ENCODE peak calls at places on chromosomes 1 and 21, in four cellular contexts. A is amniotic stem cell, I is neural crest cell, N is NAMALWA. S is an unnamed sample.

GRCh38 chr1:10211805-10212405 is 1.5 kb downstream of the KIF1B start:
- DNase-seq in N (no peak), A (no peak), I (peak; percentile 9), S (peak; percentile 39)

GRCh38 chr1:196380311-196380710 is 227.9 kb downstream of the KCNT2 start:
- DNase-seq in A (no peak), N (no peak), I (no peak), S (no peak)

GRCh38 chr1:228210684-228211083 is 2.8 kb downstream of the OBSCN start:
- DNase-seq in N (no peak), A (no peak), I (no peak), S (no peak)

GRCh38 chr1:233261206-233261605 is 34.3 kb downstream of the PCNX2 start:
- DNase-seq in A (no peak), N (no peak), I (no peak), S (no peak)

GRCh38 chr1:28208818-28209441 is 23.9 kb downstream of the DNAJC8 start:
- DNase-seq in I (peak; percentile 24), A (peak; percentile 36), N (peak; percentile 81), S (no peak)

GRCh38 chr1:172351347-172351746 is 69.1 kb upstream of the C1orf105 start:
- DNase-seq in A (no peak), N (no peak), I (no peak), S (no peak)

GRCh38 chr1:226948051-226948450 is 8.0 kb downstream of the COQ8A start:
- DNase-seq in N (no peak), A (no peak), I (no peak), S (no peak)

GRCh38 chr1:15430787-15431570 is 7.3 kb upstream of the CTRC start:
- DNase-seq in I (peak; percentile 93), N (peak; percentile 78), A (no peak), S (no peak)

GRCh38 chr21:29771491-29772066 is 168.2 kb downstream of the GRIK1 start:
- DNase-seq in A (no peak), N (peak; percentile 4), I (no peak), S (no peak)

GRCh38 chr1:165387956-165388355 is 31.4 kb upstream of the LMX1A start:
- DNase-seq in N (no peak), I (no peak), A (no peak), S (no peak)

GRCh38 chr1:53754484-53755312 is 15.7 kb upstream of the GLIS1 start:
- DNase-seq in I (peak; percentile 39), N (peak; percentile 65), A (peak; percentile 67), S (no peak)

GRCh38 chr21:45889961-45890360 is 91.6 kb upstream of the COL6A1 start:
- DNase-seq in N (no peak), I (no peak), A (no peak), S (no peak)

GRCh38 chr1:83846138-83846537 is 152.8 kb downstream of the TTLL7 start:
- DNase-seq in I (no peak), A (no peak), N (no peak), S (no peak)

GRCh38 chr1:47674189-47674588 is 236.3 kb downstream of the FOXD2 start:
- DNase-seq in A (no peak), I (no peak), N (no peak), S (no peak)

GRCh38 chr21:18545908-18546307 is 142.3 kb upstream of the TMPRSS15 start:
- DNase-seq in I (no peak), N (no peak), A (no peak), S (peak; percentile 76)

GRCh38 chr1:29416825-29417557 is 180.7 kb downstream of the PTPRU start:
- DNase-seq in I (no peak), A (no peak), N (no peak), S (no peak)

GRCh38 chr1:118300808-118301207 is 115.8 kb upstream of the SPAG17 start:
- DNase-seq in N (no peak), A (no peak), I (peak; percentile 16), S (no peak)

GRCh38 chr1:2229032-2229920 is 1.2 kb downstream of the SKI start:
- DNase-seq in A (no peak), N (peak; percentile 59), I (no peak), S (no peak)

GRCh38 chr21:33266784-33267135 is 593 bp downstream of the IL10RB start:
- DNase-seq in I (no peak), N (no peak), A (no peak), S (no peak)

GRCh38 chr1:26283226-26283853 is 3.5 kb downstream of the SH3BGRL3 start:
- DNase-seq in N (no peak), A (no peak), I (no peak), S (no peak)

GRCh38 chr1:219372916-219373615 is 199.4 kb downstream of the LYPLAL1 start:
- DNase-seq in A (no peak), N (no peak), I (no peak), S (no peak)

GRCh38 chr21:46425061-46425460 is 33.6 kb upstream of the DIP2A start:
- DNase-seq in N (no peak), I (no peak), A (no peak), S (no peak)

GRCh38 chr1:111045033-111045722 is 81.5 kb upstream of the LRIF1 start:
- DNase-seq in I (no peak), N (no peak), A (no peak), S (no peak)

S was measured in HS-27A.